ENCODE peak calls at places on chromosomes 5 and 9, in nine cellular contexts. One of them, this sample, is unnamed.
A peak's percentile ranks its signal among the peaks of the same experiment; 100 is the strongest.

GRCh38 chr5:138491669-138492551 is 26.6 kb downstream of the EGR1 start:
- DNase-seq in NCI-H1092 treated with DMSO at 0.1 percent for 48 hours: peak; percentile 72
- DNase-seq in aorta: peak; percentile 95
- DNase-seq in progenitor cell of endocrine pancreas: peak; percentile 34
- DNase-seq in AG04450: peak; percentile 74
- DNase-seq in cardiac fibroblast: peak; percentile 96
- DNase-seq in activated effector memory CD4-positive, alpha-beta T cell treated with Interleukin-2 at 50 U/mL for 16 hours: peak; percentile 80
- DNase-seq in left ventricle myocardium superior: peak; percentile 96
- DNase-seq in cardiac septum: peak; percentile 97
- DNase-seq in this sample: peak; percentile 82

GRCh38 chr5:56202483-56202882 is 30.6 kb downstream of the ANKRD55 start:
- DNase-seq in activated effector memory CD4-positive, alpha-beta T cell treated with Interleukin-2 at 50 U/mL for 16 hours: no peak
- DNase-seq in progenitor cell of endocrine pancreas: no peak
- DNase-seq in AG04450: no peak
- DNase-seq in aorta: no peak
- DNase-seq in cardiac septum: no peak
- DNase-seq in NCI-H1092 treated with DMSO at 0.1 percent for 48 hours: no peak
- DNase-seq in cardiac fibroblast: peak; percentile 67
- DNase-seq in left ventricle myocardium superior: no peak
- DNase-seq in this sample: no peak

GRCh38 chr5:73544429-73545402 is 20.7 kb downstream of the ANKRA2 start:
- DNase-seq in left ventricle myocardium superior: peak; percentile 33
- DNase-seq in activated effector memory CD4-positive, alpha-beta T cell treated with Interleukin-2 at 50 U/mL for 16 hours: no peak
- DNase-seq in progenitor cell of endocrine pancreas: no peak
- DNase-seq in aorta: no peak
- DNase-seq in cardiac fibroblast: peak; percentile 37
- DNase-seq in NCI-H1092 treated with DMSO at 0.1 percent for 48 hours: peak; percentile 62
- DNase-seq in cardiac septum: no peak
- DNase-seq in AG04450: no peak
- DNase-seq in this sample: no peak

GRCh38 chr9:37311938-37312730 is 110.4 kb upstream of the GRHPR start:
- DNase-seq in NCI-H1092 treated with DMSO at 0.1 percent for 48 hours: no peak
- DNase-seq in cardiac septum: no peak
- DNase-seq in aorta: no peak
- DNase-seq in AG04450: peak; percentile 23
- DNase-seq in cardiac fibroblast: peak; percentile 62
- DNase-seq in activated effector memory CD4-positive, alpha-beta T cell treated with Interleukin-2 at 50 U/mL for 16 hours: no peak
- DNase-seq in left ventricle myocardium superior: no peak
- DNase-seq in progenitor cell of endocrine pancreas: no peak
- DNase-seq in this sample: no peak

GRCh38 chr9:69250681-69251080 is 74.3 kb upstream of the ENTREP1 start:
- DNase-seq in AG04450: no peak
- DNase-seq in activated effector memory CD4-positive, alpha-beta T cell treated with Interleukin-2 at 50 U/mL for 16 hours: no peak
- DNase-seq in progenitor cell of endocrine pancreas: no peak
- DNase-seq in cardiac septum: no peak
- DNase-seq in aorta: no peak
- DNase-seq in left ventricle myocardium superior: no peak
- DNase-seq in cardiac fibroblast: no peak
- DNase-seq in NCI-H1092 treated with DMSO at 0.1 percent for 48 hours: no peak
- DNase-seq in this sample: no peak

GRCh38 chr5:113202904-113203716 is 226.5 kb downstream of the DCP2 start:
- DNase-seq in left ventricle myocardium superior: peak; percentile 87
- DNase-seq in AG04450: no peak
- DNase-seq in progenitor cell of endocrine pancreas: no peak
- DNase-seq in NCI-H1092 treated with DMSO at 0.1 percent for 48 hours: no peak
- DNase-seq in activated effector memory CD4-positive, alpha-beta T cell treated with Interleukin-2 at 50 U/mL for 16 hours: no peak
- DNase-seq in cardiac septum: peak; percentile 88
- DNase-seq in cardiac fibroblast: peak; percentile 83
- DNase-seq in aorta: no peak
- DNase-seq in this sample: no peak

GRCh38 chr9:134378901-134379338 is 52.7 kb downstream of the RXRA start:
- DNase-seq in activated effector memory CD4-positive, alpha-beta T cell treated with Interleukin-2 at 50 U/mL for 16 hours: no peak
- DNase-seq in progenitor cell of endocrine pancreas: no peak
- DNase-seq in NCI-H1092 treated with DMSO at 0.1 percent for 48 hours: no peak
- DNase-seq in cardiac septum: no peak
- DNase-seq in left ventricle myocardium superior: peak; percentile 79
- DNase-seq in AG04450: no peak
- DNase-seq in aorta: no peak
- DNase-seq in cardiac fibroblast: peak; percentile 64
- DNase-seq in this sample: peak; percentile 38

GRCh38 chr9:112115955-112116354 is 59.1 kb downstream of the SUSD1 start:
- DNase-seq in activated effector memory CD4-positive, alpha-beta T cell treated with Interleukin-2 at 50 U/mL for 16 hours: no peak
- DNase-seq in AG04450: no peak
- DNase-seq in cardiac fibroblast: no peak
- DNase-seq in left ventricle myocardium superior: no peak
- DNase-seq in cardiac septum: no peak
- DNase-seq in NCI-H1092 treated with DMSO at 0.1 percent for 48 hours: no peak
- DNase-seq in aorta: no peak
- DNase-seq in progenitor cell of endocrine pancreas: no peak
- DNase-seq in this sample: no peak

GRCh38 chr5:153551537-153552079 is 61.1 kb downstream of the GRIA1 start:
- DNase-seq in cardiac fibroblast: peak; percentile 89
- DNase-seq in AG04450: peak; percentile 80
- DNase-seq in aorta: no peak
- DNase-seq in progenitor cell of endocrine pancreas: no peak
- DNase-seq in cardiac septum: no peak
- DNase-seq in activated effector memory CD4-positive, alpha-beta T cell treated with Interleukin-2 at 50 U/mL for 16 hours: no peak
- DNase-seq in NCI-H1092 treated with DMSO at 0.1 percent for 48 hours: peak; percentile 33
- DNase-seq in left ventricle myocardium superior: no peak
- DNase-seq in this sample: no peak

GRCh38 chr5:180815241-180816031 is 12.8 kb upstream of the MGAT1 start:
- DNase-seq in cardiac fibroblast: no peak
- DNase-seq in cardiac septum: no peak
- DNase-seq in left ventricle myocardium superior: no peak
- DNase-seq in AG04450: no peak
- DNase-seq in activated effector memory CD4-positive, alpha-beta T cell treated with Interleukin-2 at 50 U/mL for 16 hours: no peak
- DNase-seq in aorta: no peak
- DNase-seq in progenitor cell of endocrine pancreas: no peak
- DNase-seq in NCI-H1092 treated with DMSO at 0.1 percent for 48 hours: no peak
- DNase-seq in this sample: no peak

GRCh38 chr5:115298811-115299210 is 2.4 kb upstream of the CCDC112 start:
- DNase-seq in cardiac septum: no peak
- DNase-seq in AG04450: no peak
- DNase-seq in left ventricle myocardium superior: no peak
- DNase-seq in NCI-H1092 treated with DMSO at 0.1 percent for 48 hours: no peak
- DNase-seq in cardiac fibroblast: no peak
- DNase-seq in aorta: no peak
- DNase-seq in progenitor cell of endocrine pancreas: no peak
- DNase-seq in activated effector memory CD4-positive, alpha-beta T cell treated with Interleukin-2 at 50 U/mL for 16 hours: no peak
- DNase-seq in this sample: no peak

GRCh38 chr5:132819468-132819867 is 6.4 kb downstream of the SOWAHA start:
- DNase-seq in cardiac fibroblast: no peak
- DNase-seq in activated effector memory CD4-positive, alpha-beta T cell treated with Interleukin-2 at 50 U/mL for 16 hours: no peak
- DNase-seq in left ventricle myocardium superior: no peak
- DNase-seq in NCI-H1092 treated with DMSO at 0.1 percent for 48 hours: no peak
- DNase-seq in cardiac septum: no peak
- DNase-seq in aorta: no peak
- DNase-seq in AG04450: no peak
- DNase-seq in progenitor cell of endocrine pancreas: no peak
- DNase-seq in this sample: peak; percentile 21

GRCh38 chr9:126489604-126490593 is 123.8 kb upstream of the LMX1B start:
- DNase-seq in NCI-H1092 treated with DMSO at 0.1 percent for 48 hours: no peak
- DNase-seq in cardiac fibroblast: no peak
- DNase-seq in progenitor cell of endocrine pancreas: no peak
- DNase-seq in cardiac septum: no peak
- DNase-seq in aorta: peak; percentile 44
- DNase-seq in activated effector memory CD4-positive, alpha-beta T cell treated with Interleukin-2 at 50 U/mL for 16 hours: no peak
- DNase-seq in left ventricle myocardium superior: no peak
- DNase-seq in AG04450: no peak
- DNase-seq in this sample: no peak

GRCh38 chr5:169788168-169788567 is 151.1 kb downstream of the DOCK2 start:
- DNase-seq in cardiac septum: no peak
- DNase-seq in activated effector memory CD4-positive, alpha-beta T cell treated with Interleukin-2 at 50 U/mL for 16 hours: no peak
- DNase-seq in cardiac fibroblast: peak; percentile 46
- DNase-seq in AG04450: no peak
- DNase-seq in aorta: no peak
- DNase-seq in left ventricle myocardium superior: no peak
- DNase-seq in progenitor cell of endocrine pancreas: no peak
- DNase-seq in NCI-H1092 treated with DMSO at 0.1 percent for 48 hours: no peak
- DNase-seq in this sample: no peak

GRCh38 chr9:27633754-27634153 is 60.5 kb upstream of the C9orf72 start:
- DNase-seq in AG04450: no peak
- DNase-seq in NCI-H1092 treated with DMSO at 0.1 percent for 48 hours: no peak
- DNase-seq in cardiac fibroblast: no peak
- DNase-seq in progenitor cell of endocrine pancreas: no peak
- DNase-seq in left ventricle myocardium superior: no peak
- DNase-seq in activated effector memory CD4-positive, alpha-beta T cell treated with Interleukin-2 at 50 U/mL for 16 hours: no peak
- DNase-seq in cardiac septum: no peak
- DNase-seq in aorta: no peak
- DNase-seq in this sample: no peak

GRCh38 chr5:61334224-61335196 is 2.5 kb downstream of the ZSWIM6 start:
- DNase-seq in activated effector memory CD4-positive, alpha-beta T cell treated with Interleukin-2 at 50 U/mL for 16 hours: no peak
- DNase-seq in NCI-H1092 treated with DMSO at 0.1 percent for 48 hours: no peak
- DNase-seq in AG04450: no peak
- DNase-seq in aorta: no peak
- DNase-seq in cardiac fibroblast: peak; percentile 77
- DNase-seq in cardiac septum: no peak
- DNase-seq in left ventricle myocardium superior: no peak
- DNase-seq in progenitor cell of endocrine pancreas: no peak
- DNase-seq in this sample: no peak

This sample was measured in anterior cingulate cortex.